ENCODE peak calls at places on chromosome 14, in ten cellular contexts. F, E, Z, G, V, M, Y, X, B and I are unnamed samples.
A peak's percentile ranks its signal among the peaks of the same experiment; 100 is the strongest.

GRCh38 chr14:91980157-91980556 is 32.7 kb upstream of the FBLN5 start:
- DNase-seq in F (peak; percentile 16), E (peak; percentile 76), Z (no peak), G (no peak), V (no peak), M (no peak), Y (no peak), X (no peak), B (no peak), I (no peak)

GRCh38 chr14:93960108-93960475 is 16.3 kb downstream of the ASB2 start:
- DNase-seq in F (no peak), E (no peak), Z (no peak), G (no peak), V (no peak), M (no peak), Y (no peak), X (no peak), B (no peak), I (no peak)

GRCh38 chr14:76771432-76771980 is 10.2 kb downstream of the VASH1 start:
- DNase-seq in F (no peak), E (no peak), Z (no peak), G (no peak), V (no peak), M (no peak), Y (no peak), X (no peak), B (peak; percentile 67), I (peak; percentile 43)

GRCh38 chr14:91269076-91269991 is 24.8 kb upstream of the GPR68 start:
- DNase-seq in F (no peak), E (no peak), Z (no peak), G (peak; percentile 39), V (no peak), M (no peak), Y (no peak), X (no peak), B (no peak), I (no peak)

GRCh38 chr14:73777420-73777819 is 63.2 kb upstream of the PNMA1 start:
- DNase-seq in F (no peak), E (no peak), Z (no peak), G (no peak), V (no peak), M (no peak), Y (no peak), X (no peak), B (no peak), I (peak; percentile 32)

GRCh38 chr14:32311294-32312009 is 17.6 kb upstream of the AKAP6 start:
- DNase-seq in F (no peak), E (no peak), Z (peak; percentile 36), G (no peak), V (no peak), M (no peak), Y (no peak), X (no peak), B (no peak), I (no peak)

GRCh38 chr14:24425704-24426103 is 3.8 kb downstream of the CBLN3 start:
- DNase-seq in F (no peak), E (peak; percentile 46), Z (peak; percentile 63), G (no peak), V (no peak), M (no peak), Y (no peak), X (no peak), B (no peak), I (no peak)

GRCh38 chr14:70999117-70999516 is 91.9 kb downstream of the PCNX1 start:
- DNase-seq in F (no peak), E (no peak), Z (no peak), G (no peak), V (no peak), M (no peak), Y (no peak), X (no peak), B (no peak), I (no peak)

GRCh38 chr14:92549096-92549852 is 35.7 kb downstream of the RIN3 start:
- DNase-seq in F (no peak), E (no peak), Z (no peak), G (no peak), V (no peak), M (no peak), Y (no peak), X (no peak), B (no peak), I (no peak)

GRCh38 chr14:59200214-59200613 is 11.7 kb downstream of the DAAM1 start:
- DNase-seq in F (no peak), E (no peak), Z (no peak), G (no peak), V (no peak), M (no peak), Y (no peak), X (no peak), B (no peak), I (no peak)

GRCh38 chr14:92704821-92705220 is 43.6 kb downstream of the LGMN start:
- DNase-seq in F (no peak), E (no peak), Z (no peak), G (no peak), V (no peak), M (no peak), Y (no peak), X (no peak), B (no peak), I (no peak)

GRCh38 chr14:80781968-80782367 is 159.6 kb downstream of the CEP128 start:
- DNase-seq in F (no peak), E (no peak), Z (no peak), G (no peak), V (no peak), M (no peak), Y (no peak), X (no peak), B (no peak), I (no peak)

DNA sequence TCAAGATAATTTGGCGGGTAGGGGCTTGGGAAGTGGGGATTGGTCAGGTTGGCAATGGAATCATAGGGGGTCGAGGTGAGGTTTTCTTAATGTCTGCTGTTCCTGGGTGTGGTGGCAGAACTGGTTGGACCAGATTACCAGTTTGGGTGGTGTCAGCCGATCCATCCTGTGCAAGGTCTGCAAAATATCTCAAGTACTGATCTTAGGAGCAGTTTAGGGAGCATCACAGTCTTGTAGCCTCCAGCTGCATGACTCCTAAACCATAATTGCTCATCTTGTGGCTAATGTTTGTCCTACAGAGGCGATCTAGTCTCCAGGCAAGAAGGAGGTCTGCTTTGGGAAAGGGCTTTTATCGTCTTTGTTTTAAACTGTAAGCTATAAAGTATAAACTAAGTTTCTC is 868.4 kb downstream of the DIO2 start:
- DNase-seq in F (no peak), E (no peak), Z (no peak), G (no peak), V (no peak), M (no peak), Y (no peak), X (no peak), B (no peak), I (no peak)
- TF ChIP-seq EP300 in F (no peak), E (no peak), Z (no peak), G (no peak), V (no peak), M (no peak), Y (no peak), X (no peak), B (no peak), I (no peak)

GRCh38 chr14:102822311-102822863 is 45.1 kb downstream of the TRAF3 start:
- DNase-seq in F (no peak), E (no peak), Z (no peak), G (no peak), V (no peak), M (no peak), Y (no peak), X (no peak), B (no peak), I (no peak)
- TF ChIP-seq EP300 in F (no peak), E (no peak), Z (no peak), G (no peak), V (no peak), M (no peak), Y (no peak), X (no peak), B (no peak), I (no peak)

DNA sequence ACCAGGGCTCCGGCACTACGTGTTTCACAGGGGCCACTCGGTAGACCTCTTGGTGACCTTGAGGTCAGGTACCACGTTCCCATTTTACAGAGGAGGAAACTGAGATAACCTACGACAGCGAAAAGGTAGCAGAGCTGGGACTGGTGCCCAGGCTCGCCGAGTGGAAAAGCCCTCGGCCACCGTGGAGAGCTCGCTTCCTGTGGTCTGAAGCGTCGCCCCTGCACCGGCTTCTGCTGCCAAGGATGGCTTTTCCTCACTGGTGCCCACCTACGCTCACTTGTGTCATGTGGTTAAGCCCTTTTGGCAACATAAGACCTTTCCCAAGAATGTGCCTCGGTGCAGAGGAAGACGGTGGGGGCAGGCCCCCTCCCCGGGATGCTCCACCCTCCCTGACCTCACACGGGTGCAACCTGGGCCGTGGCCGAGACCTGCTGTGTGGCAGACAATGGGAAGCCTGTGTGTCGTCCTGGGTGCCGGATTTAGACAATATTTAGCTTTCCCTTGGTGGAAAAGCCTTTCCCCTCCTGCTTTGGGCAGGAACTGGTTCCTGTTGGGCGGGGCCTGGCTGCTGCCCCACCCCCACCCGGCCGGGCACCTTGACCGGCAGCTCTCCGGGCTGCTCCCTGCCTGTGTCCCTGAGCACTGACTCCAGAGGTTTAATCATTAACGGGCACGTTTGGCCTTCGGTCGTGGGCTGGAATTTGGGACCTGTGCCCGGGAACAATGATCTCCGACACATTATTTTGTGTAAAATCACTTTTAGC is 32.4 kb upstream of the PPP1R13B start:
- DNase-seq in F (no peak), E (peak; percentile 75), Z (peak; percentile 97), G (peak; percentile 84), V (peak; percentile 71), M (peak; percentile 91), Y (peak; percentile 51), X (no peak), B (no peak), I (no peak)
- TF ChIP-seq EP300 in F (no peak), E (no peak), Z (no peak), G (no peak), V (no peak), M (no peak), Y (no peak), X (no peak), B (no peak), I (no peak)

DNA sequence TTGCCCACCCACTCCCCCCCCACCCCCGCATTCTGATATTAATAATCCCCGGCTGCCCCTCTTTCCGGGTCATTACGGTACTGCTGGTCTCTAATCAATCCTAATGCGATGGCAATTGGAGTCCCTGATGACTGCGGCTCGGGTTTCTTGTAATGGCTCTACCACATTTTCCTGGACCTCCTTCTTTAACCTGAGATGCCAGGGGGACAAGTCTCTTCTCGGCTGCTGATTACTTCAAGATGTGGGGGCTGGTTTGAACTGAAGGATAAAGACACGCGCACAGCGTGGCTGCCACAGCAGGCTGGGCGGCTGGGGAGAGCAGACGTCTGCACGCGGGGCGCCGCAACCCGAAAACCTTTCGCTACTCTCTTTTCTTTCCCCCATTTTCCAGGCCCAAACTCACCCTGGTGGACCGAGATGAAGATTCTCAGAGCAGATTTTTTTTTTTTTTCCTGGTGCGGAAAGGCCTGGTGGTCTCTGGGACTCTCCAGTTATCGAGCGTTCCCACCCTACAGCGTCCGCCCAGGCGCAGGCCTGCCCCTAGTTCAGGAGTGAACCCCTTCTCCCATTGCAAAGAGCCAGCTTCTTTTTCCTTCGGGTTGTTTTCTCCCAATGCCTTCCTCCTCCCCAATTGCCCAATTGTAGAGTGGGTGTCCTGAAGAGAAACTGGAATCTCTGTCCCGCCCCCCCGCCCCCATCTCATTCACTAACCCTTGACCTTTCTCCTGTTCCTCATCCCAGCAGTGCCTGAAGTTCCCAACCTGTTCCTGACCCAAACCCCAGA is 6.0 kb upstream of the SIX1 start:
- DNase-seq in F (no peak), E (no peak), Z (no peak), G (no peak), V (no peak), M (no peak), Y (peak; percentile 41), X (no peak), B (no peak), I (no peak)
- TF ChIP-seq EP300 in F (no peak), E (no peak), Z (no peak), G (no peak), V (no peak), M (no peak), Y (no peak), X (no peak), B (no peak), I (no peak)